ENCODE peak calls at places on chromosomes 6 and 20, in four cellular contexts. J, D, B and L are unnamed samples.

GRCh38 chr6:70221025-70221714 is 81.7 kb downstream of the COL9A1 start:
- DNase-seq in D (peak; percentile 11), B (no peak), J (no peak), L (no peak)

GRCh38 chr6:169243154-169243553 is 10.5 kb downstream of the THBS2 start:
- DNase-seq in B (no peak), J (no peak), D (no peak), L (no peak)

GRCh38 chr6:98514073-98514720 is 320.2 kb upstream of the POU3F2 start:
- DNase-seq in D (no peak), J (no peak), B (no peak), L (no peak)

GRCh38 chr6:121187200-121187832 is 147.0 kb downstream of the TBC1D32 start:
- DNase-seq in D (no peak), B (no peak), J (no peak), L (no peak)

GRCh38 chr20:54726687-54727086 is 251.3 kb downstream of the DOK5 start:
- DNase-seq in J (no peak), D (peak; percentile 61), B (no peak), L (no peak)

GRCh38 chr20:25460591-25461280 is 53.3 kb downstream of the GINS1 start:
- DNase-seq in B (no peak), J (no peak), D (no peak), L (no peak)

GRCh38 chr20:20102163-20102562 is 49.8 kb downstream of the CFAP61 start:
- DNase-seq in D (no peak), J (no peak), B (no peak), L (no peak)

GRCh38 chr20:31535298-31535697 is 21.1 kb downstream of the HM13 start:
- DNase-seq in B (no peak), J (no peak), D (no peak), L (no peak)

GRCh38 chr20:42775866-42776265 is 413.8 kb downstream of the PTPRT start:
- DNase-seq in J (no peak), D (no peak), B (no peak), L (no peak)

GRCh38 chr20:49821850-49822249 is 9.2 kb downstream of the SLC9A8 start:
- DNase-seq in J (peak; percentile 37), B (no peak), D (no peak), L (no peak)

GRCh38 chr6:142822882-142823578 is 121.9 kb downstream of the HIVEP2 start:
- DNase-seq in B (no peak), D (no peak), J (peak; percentile 61), L (no peak)
- H3K27ac ChIP-seq in B (no peak overlapping the region), D (no peak overlapping the region), J (no peak overlapping the region), L (no peak overlapping the region)

GRCh38 chr6:15901141-15902115 is 227.5 kb upstream of the MYLIP start:
- DNase-seq in B (no peak), D (no peak), J (no peak), L (no peak)

GRCh38 chr6:15894973-15895858 is 232.4 kb upstream of the DTNBP1 start:
- DNase-seq in D (no peak), J (no peak), B (no peak), L (no peak)

GRCh38 chr6:15893556-15894253 is 230.9 kb upstream of the DTNBP1 start:
- DNase-seq in J (peak; percentile 35), D (no peak), B (no peak), L (no peak)

GRCh38 chr6:15898693-15899092 is 230.2 kb upstream of the MYLIP start:
- DNase-seq in B (no peak), D (no peak), J (no peak), L (no peak)

DNA sequence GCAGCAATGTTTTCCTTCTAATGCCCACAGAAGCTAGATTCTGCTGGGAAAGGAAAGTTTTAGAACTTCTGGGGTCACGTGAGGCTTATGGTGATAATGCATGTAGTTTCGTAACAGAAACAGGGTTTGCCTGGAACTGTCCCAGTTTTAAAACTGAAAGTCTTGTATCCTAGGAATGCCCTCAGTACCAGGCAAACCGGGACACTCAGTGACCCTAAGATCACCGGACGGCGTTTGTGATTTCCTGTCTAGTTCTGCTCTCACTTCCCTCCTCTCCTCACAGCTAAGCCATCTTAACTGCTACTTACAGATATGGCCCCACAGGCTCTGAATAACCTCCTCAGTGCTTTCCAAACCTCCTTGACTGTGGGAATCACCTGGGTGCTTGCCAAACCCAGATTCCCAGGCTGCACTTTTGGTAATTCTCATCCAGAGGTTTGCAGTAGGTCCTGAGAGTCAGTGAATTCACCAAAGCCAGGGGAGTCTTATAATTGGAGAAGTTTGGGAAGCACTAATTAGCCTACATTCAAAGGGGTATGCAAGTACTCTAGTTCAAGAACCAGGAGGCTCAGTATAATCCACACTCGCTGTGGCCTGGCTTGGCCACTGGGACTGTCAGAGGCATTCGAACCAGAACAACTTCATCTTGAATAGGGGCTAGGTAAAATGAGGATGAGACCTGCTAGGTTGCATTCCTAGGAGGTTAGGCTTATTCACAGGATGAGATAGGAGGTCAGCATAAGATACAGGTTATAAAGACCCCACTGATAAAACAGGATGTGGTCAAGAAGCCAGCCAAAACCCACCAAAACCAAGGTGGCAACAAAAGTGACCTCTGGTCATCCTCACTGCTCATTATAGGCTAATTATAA is 231.6 kb upstream of the MYLIP start:
- DNase-seq in B (peak; percentile 38), D (no peak), J (peak; percentile 17), L (no peak)
- H3K27ac ChIP-seq in B (no peak overlapping the region), D (peak overlapping the region; percentile 21), J (no peak overlapping the region), L (no peak overlapping the region)

GRCh38 chr6:24900917-24901697 is 34.7 kb downstream of the RIPOR2 start:
- DNase-seq in J (no peak), D (no peak), B (no peak), L (no peak)
- H3K27ac ChIP-seq in J (no peak overlapping the region), D (no peak overlapping the region), B (no peak overlapping the region), L (no peak overlapping the region)

GRCh38 chr6:4289770-4290320 is 154.5 kb upstream of the ECI2 start:
- DNase-seq in D (no peak), J (no peak), B (no peak), L (no peak)
- H3K27ac ChIP-seq in D (no peak overlapping the region), J (no peak overlapping the region), B (no peak overlapping the region), L (no peak overlapping the region)

DNA sequence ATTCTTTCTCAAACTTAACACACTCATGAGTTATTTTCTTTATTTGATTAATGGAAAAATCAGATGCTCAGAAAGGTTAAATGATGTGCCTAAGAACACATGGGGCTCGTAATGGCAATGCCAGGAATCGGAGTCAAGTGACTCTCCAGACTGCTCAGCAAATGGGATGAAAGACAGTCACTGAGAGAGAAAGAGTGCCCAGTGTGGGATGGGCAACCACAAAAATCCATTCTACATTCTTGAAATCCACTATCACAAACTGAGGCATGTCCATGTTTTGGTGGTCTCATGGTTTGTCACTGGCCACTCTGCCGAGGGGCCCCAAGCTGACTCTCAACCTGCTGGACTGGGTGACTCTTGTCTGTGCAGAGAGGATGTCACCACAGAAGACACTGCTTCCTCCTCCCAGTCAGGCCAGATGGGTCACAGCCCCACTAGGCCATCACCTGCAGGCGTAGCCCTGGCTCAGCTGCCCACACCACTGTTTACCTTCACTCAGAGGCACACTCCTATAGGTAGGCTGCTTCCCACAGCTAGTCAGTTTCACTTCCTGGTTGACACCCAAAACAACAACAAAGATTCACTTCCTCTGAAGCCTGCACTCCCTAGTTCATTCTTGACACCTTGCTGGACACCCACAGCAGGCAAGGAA is 21.5 kb downstream of the MAP1LC3A start:
- DNase-seq in J (peak; percentile 34), B (no peak), D (no peak), L (peak; percentile 56)
- H3K27ac ChIP-seq in J (peak overlapping the region; percentile 10), B (no peak overlapping the region), D (no peak overlapping the region), L (peak overlapping the region; percentile 40)

GRCh38 chr6:1144842-1145755 is 166.8 kb upstream of the FOXQ1 start:
- DNase-seq in B (no peak), J (peak; percentile 34), D (no peak), L (no peak)
- H3K27ac ChIP-seq in B (no peak overlapping the region), J (no peak overlapping the region), D (no peak overlapping the region), L (no peak overlapping the region)

DNA sequence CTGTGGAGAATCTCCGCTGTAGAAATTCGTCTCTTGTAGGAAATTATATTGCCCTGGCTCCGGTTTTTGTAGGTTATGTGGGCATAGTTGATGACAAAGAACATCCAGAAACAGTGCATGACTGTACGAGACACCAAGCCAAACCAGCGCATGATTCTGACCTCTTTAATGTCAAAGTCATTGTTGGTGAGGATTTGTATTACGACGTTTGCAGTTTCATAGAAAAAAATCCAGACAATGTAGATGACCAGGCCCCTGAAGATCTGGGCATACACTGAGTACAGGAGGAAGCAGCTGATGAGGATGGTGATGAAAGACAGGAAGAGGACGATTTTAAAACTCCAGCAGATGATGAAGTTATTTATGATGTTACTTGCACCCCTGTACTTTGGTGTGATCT is 39.1 kb upstream of the TBC1D22B start:
- DNase-seq in B (no peak), D (no peak), J (no peak), L (no peak)
- H3K27ac ChIP-seq in B (no peak overlapping the region), D (no peak overlapping the region), J (no peak overlapping the region), L (no peak overlapping the region)

GRCh38 chr6:134177236-134177635 is 124.8 kb upstream of the SLC2A12 start:
- DNase-seq in D (no peak), B (no peak), J (no peak), L (no peak)

GRCh38 chr6:134176283-134176975 is 124.0 kb upstream of the SLC2A12 start:
- DNase-seq in D (peak; percentile 66), J (no peak), B (peak; percentile 75), L (no peak)

GRCh38 chr6:134175532-134176282 is 123.3 kb upstream of the SLC2A12 start:
- DNase-seq in D (peak; percentile 87), B (peak; percentile 80), J (peak; percentile 67), L (no peak)

GRCh38 chr6:134178230-134179044 is 126.0 kb upstream of the SLC2A12 start:
- DNase-seq in B (peak; percentile 74), J (peak; percentile 93), D (peak; percentile 81), L (no peak)

GRCh38 chr6:134177753-134178229 is 125.4 kb upstream of the SLC2A12 start:
- DNase-seq in J (peak; percentile 65), B (no peak), D (no peak), L (no peak)
- H3K27ac ChIP-seq in J (peak overlapping the region; percentile 41), B (no peak overlapping the region), D (peak overlapping the region; percentile 99), L (peak overlapping the region; percentile 46)

DNA sequence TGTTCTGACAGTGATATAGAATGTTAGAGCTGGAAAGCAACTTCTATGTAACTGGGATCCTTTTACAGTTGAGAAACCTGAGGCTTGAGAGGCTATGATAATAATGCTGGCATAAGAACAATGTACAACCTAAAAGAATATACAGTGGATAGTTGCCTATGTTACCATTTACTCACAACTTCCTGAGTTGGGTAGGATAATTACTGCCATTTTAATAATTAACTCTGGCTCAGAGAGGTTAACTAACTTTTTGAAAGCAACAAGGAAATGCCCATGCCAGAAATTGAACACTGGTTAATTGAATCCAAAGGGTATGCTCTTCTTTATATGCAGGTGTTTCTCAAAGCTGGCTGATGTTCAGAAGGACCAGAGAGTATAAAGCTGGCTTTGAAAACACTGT is 530.7 kb upstream of the MAP3K7 start:
- DNase-seq in J (no peak), B (no peak), D (no peak), L (no peak)
- H3K27ac ChIP-seq in J (no peak overlapping the region), B (no peak overlapping the region), D (no peak overlapping the region), L (no peak overlapping the region)